ENCODE peak calls at places on chromosomes 6 and 20, in eight cellular contexts. Y is Kasumi-1, A is pancreas, U is GM03348, R is A549, S is GM20000, P is endothelial cell, B is cardiac muscle cell. Z is an unnamed sample.
A peak's percentile ranks its signal among the peaks of the same experiment; 100 is the strongest.

GRCh38 chr6:160188773-160189172 is 67.2 kb downstream of the SLC22A1 start:
- DNase-seq in U (no peak), A (no peak), B (no peak), S (no peak), Y (no peak), P (no peak), R (peak; percentile 7), Z (no peak)

GRCh38 chr6:10312445-10312844 is 102.4 kb downstream of the TFAP2A start:
- DNase-seq in A (no peak), P (no peak), Y (no peak), U (no peak), R (no peak), B (no peak), S (no peak), Z (no peak)

GRCh38 chr6:118146584-118146983 is 239.5 kb downstream of the SLC35F1 start:
- DNase-seq in U (no peak), S (no peak), P (no peak), A (no peak), Y (no peak), B (no peak), R (no peak), Z (no peak)

GRCh38 chr6:130362128-130362527 is 3.7 kb upstream of the TMEM200A start:
- DNase-seq in S (no peak), B (peak; percentile 63), A (no peak), R (no peak), P (no peak), U (no peak), Y (no peak), Z (no peak)

GRCh38 chr6:80132942-80133517 is 26.6 kb downstream of the BCKDHB start:
- DNase-seq in A (peak; percentile 21), R (peak; percentile 51), S (no peak), P (peak; percentile 44), Y (peak; percentile 50), U (peak; percentile 42), B (peak; percentile 84), Z (peak; percentile 85)

GRCh38 chr6:155224031-155224451 is 39.8 kb upstream of the CLDN20 start:
- DNase-seq in P (no peak), Y (peak; percentile 42), U (peak; percentile 68), S (peak; percentile 79), A (no peak), R (peak; percentile 60), B (no peak), Z (no peak)

GRCh38 chr6:115467726-115468125 is 593.0 kb downstream of the FRK start:
- DNase-seq in A (no peak), R (no peak), Y (no peak), P (no peak), U (no peak), B (no peak), S (no peak), Z (no peak)

GRCh38 chr20:36341331-36342020 is 35.3 kb downstream of the DLGAP4 start:
- DNase-seq in A (no peak), S (no peak), R (no peak), B (no peak), P (no peak), Y (no peak), U (no peak), Z (no peak)

GRCh38 chr20:52410182-52410647 is 218.6 kb upstream of the ZFP64 start:
- DNase-seq in Y (no peak), S (no peak), P (no peak), U (peak; percentile 36), B (peak; percentile 8), A (no peak), R (no peak), Z (no peak)

GRCh38 chr20:26135325-26136110 is 438.9 kb upstream of the ZNF337 start:
- DNase-seq in S (no peak), B (no peak), U (no peak), A (no peak), Y (no peak), P (no peak), R (no peak), Z (no peak)

GRCh38 chr6:136178749-136179148 is 71.4 kb downstream of the MTFR2 start:
- DNase-seq in B (no peak), S (no peak), R (no peak), U (no peak), A (no peak), Y (no peak), P (no peak), Z (no peak)

GRCh38 chr6:5214570-5215052 is 46.1 kb downstream of the LYRM4 start:
- DNase-seq in A (no peak), Y (peak; percentile 35), R (peak; percentile 25), B (peak; percentile 92), S (no peak), P (peak; percentile 81), U (no peak), Z (peak; percentile 69)

GRCh38 chr6:35177586-35177985 is 36.2 kb upstream of the SCUBE3 start:
- DNase-seq in U (no peak), P (no peak), R (no peak), B (no peak), Y (no peak), A (no peak), S (no peak), Z (no peak)

GRCh38 chr6:44932651-44933091 is 395.5 kb upstream of the RUNX2 start:
- DNase-seq in P (no peak), A (no peak), B (no peak), U (no peak), Y (no peak), R (no peak), S (no peak), Z (no peak)

GRCh38 chr20:12699374-12700228 is 309.2 kb upstream of the SPTLC3 start:
- DNase-seq in Y (no peak), B (no peak), P (no peak), U (no peak), A (no peak), R (no peak), S (no peak), Z (no peak)

GRCh38 chr6:170142559-170142958 is 148.3 kb downstream of the DLL1 start:
- DNase-seq in R (no peak), P (no peak), A (no peak), S (no peak), U (no peak), B (no peak), Y (no peak), Z (no peak)

GRCh38 chr20:20399705-20400104 is 31.8 kb downstream of the INSM1 start:
- DNase-seq in S (no peak), U (peak; percentile 24), P (no peak), Y (no peak), B (no peak), A (no peak), R (no peak), Z (no peak)

GRCh38 chr20:4053516-4053919 is 38.2 kb upstream of the RNF24 start:
- DNase-seq in B (no peak), P (no peak), R (no peak), Y (no peak), S (no peak), A (no peak), U (peak; percentile 28), Z (no peak)

GRCh38 chr6:166166314-166167257 is 1.1 kb downstream of the TBXT start:
- DNase-seq in U (no peak), A (no peak), R (no peak), B (no peak), Y (no peak), S (peak; percentile 19), P (no peak), Z (no peak)